ENCODE peak calls at places on chromosomes 6 and 20, in nine cellular contexts. One of them, this sample, is unnamed.

GRCh38 chr20:46820682-46821081 is 74.0 kb upstream of the EYA2 start:
- DNase-seq in T-helper 2 cell: no peak
- DNase-seq in HEK293T: no peak
- DNase-seq in stimulated activated CD8-positive, alpha-beta memory T cell treated with anti-CD3 and anti-CD28 coated beads, Interleukin-15, amount 100 ng/mL, for 1 hour: no peak
- DNase-seq in left ventricle myocardium superior: no peak
- DNase-seq in stimulated activated CD4-positive, alpha-beta T cell treated with anti-CD3 and anti-CD28 coated beads, Interleukin-1b, Interleukin-23, amount 100 ng/mL, for 4 hours: no peak
- DNase-seq in hepatocyte: no peak
- DNase-seq in MCF 10A: no peak
- DNase-seq in activated T-helper 1 cell treated with Interleukin-2 at 50 U/mL for 16 hours: no peak
- DNase-seq in this sample: no peak

GRCh38 chr6:44172759-44173500 is 14.3 kb downstream of the CAPN11 start:
- DNase-seq in activated T-helper 1 cell treated with Interleukin-2 at 50 U/mL for 16 hours: peak
- DNase-seq in stimulated activated CD4-positive, alpha-beta T cell treated with anti-CD3 and anti-CD28 coated beads, Interleukin-1b, Interleukin-23, amount 100 ng/mL, for 4 hours: peak
- DNase-seq in HEK293T: peak
- DNase-seq in MCF 10A: peak
- DNase-seq in stimulated activated CD8-positive, alpha-beta memory T cell treated with anti-CD3 and anti-CD28 coated beads, Interleukin-15, amount 100 ng/mL, for 1 hour: peak
- DNase-seq in T-helper 2 cell: peak
- DNase-seq in hepatocyte: peak
- DNase-seq in left ventricle myocardium superior: peak
- DNase-seq in this sample: peak

GRCh38 chr6:138404666-138405337 is 779 bp downstream of the HEBP2 start:
- DNase-seq in stimulated activated CD8-positive, alpha-beta memory T cell treated with anti-CD3 and anti-CD28 coated beads, Interleukin-15, amount 100 ng/mL, for 1 hour: no peak
- DNase-seq in activated T-helper 1 cell treated with Interleukin-2 at 50 U/mL for 16 hours: no peak
- DNase-seq in stimulated activated CD4-positive, alpha-beta T cell treated with anti-CD3 and anti-CD28 coated beads, Interleukin-1b, Interleukin-23, amount 100 ng/mL, for 4 hours: no peak
- DNase-seq in HEK293T: no peak
- DNase-seq in T-helper 2 cell: no peak
- DNase-seq in left ventricle myocardium superior: peak
- DNase-seq in MCF 10A: peak
- DNase-seq in hepatocyte: peak
- DNase-seq in this sample: peak

GRCh38 chr20:38973107-38973506 is 11.0 kb downstream of the DHX35 start:
- DNase-seq in hepatocyte: no peak
- DNase-seq in activated T-helper 1 cell treated with Interleukin-2 at 50 U/mL for 16 hours: no peak
- DNase-seq in left ventricle myocardium superior: no peak
- DNase-seq in T-helper 2 cell: no peak
- DNase-seq in stimulated activated CD8-positive, alpha-beta memory T cell treated with anti-CD3 and anti-CD28 coated beads, Interleukin-15, amount 100 ng/mL, for 1 hour: no peak
- DNase-seq in stimulated activated CD4-positive, alpha-beta T cell treated with anti-CD3 and anti-CD28 coated beads, Interleukin-1b, Interleukin-23, amount 100 ng/mL, for 4 hours: no peak
- DNase-seq in MCF 10A: no peak
- DNase-seq in HEK293T: no peak
- DNase-seq in this sample: no peak

GRCh38 chr6:150979826-150980225 is 114.3 kb downstream of the MTHFD1L start:
- DNase-seq in hepatocyte: no peak
- DNase-seq in stimulated activated CD8-positive, alpha-beta memory T cell treated with anti-CD3 and anti-CD28 coated beads, Interleukin-15, amount 100 ng/mL, for 1 hour: no peak
- DNase-seq in left ventricle myocardium superior: no peak
- DNase-seq in HEK293T: no peak
- DNase-seq in MCF 10A: no peak
- DNase-seq in T-helper 2 cell: no peak
- DNase-seq in activated T-helper 1 cell treated with Interleukin-2 at 50 U/mL for 16 hours: no peak
- DNase-seq in stimulated activated CD4-positive, alpha-beta T cell treated with anti-CD3 and anti-CD28 coated beads, Interleukin-1b, Interleukin-23, amount 100 ng/mL, for 4 hours: no peak
- DNase-seq in this sample: no peak

GRCh38 chr20:62210496-62210855 is 9.6 kb downstream of the HRH3 start:
- DNase-seq in HEK293T: no peak
- DNase-seq in stimulated activated CD8-positive, alpha-beta memory T cell treated with anti-CD3 and anti-CD28 coated beads, Interleukin-15, amount 100 ng/mL, for 1 hour: no peak
- DNase-seq in stimulated activated CD4-positive, alpha-beta T cell treated with anti-CD3 and anti-CD28 coated beads, Interleukin-1b, Interleukin-23, amount 100 ng/mL, for 4 hours: no peak
- DNase-seq in hepatocyte: no peak
- DNase-seq in T-helper 2 cell: no peak
- DNase-seq in left ventricle myocardium superior: peak
- DNase-seq in activated T-helper 1 cell treated with Interleukin-2 at 50 U/mL for 16 hours: no peak
- DNase-seq in MCF 10A: no peak
- DNase-seq in this sample: no peak

GRCh38 chr6:79570802-79571367 is 33.7 kb upstream of the LCA5 start:
- DNase-seq in stimulated activated CD8-positive, alpha-beta memory T cell treated with anti-CD3 and anti-CD28 coated beads, Interleukin-15, amount 100 ng/mL, for 1 hour: no peak
- DNase-seq in T-helper 2 cell: no peak
- DNase-seq in stimulated activated CD4-positive, alpha-beta T cell treated with anti-CD3 and anti-CD28 coated beads, Interleukin-1b, Interleukin-23, amount 100 ng/mL, for 4 hours: no peak
- DNase-seq in MCF 10A: peak
- DNase-seq in activated T-helper 1 cell treated with Interleukin-2 at 50 U/mL for 16 hours: no peak
- DNase-seq in HEK293T: peak
- DNase-seq in hepatocyte: peak
- DNase-seq in left ventricle myocardium superior: no peak
- DNase-seq in this sample: no peak

GRCh38 chr20:57195759-57196100 is 70.7 kb downstream of the BMP7 start:
- DNase-seq in stimulated activated CD8-positive, alpha-beta memory T cell treated with anti-CD3 and anti-CD28 coated beads, Interleukin-15, amount 100 ng/mL, for 1 hour: no peak
- DNase-seq in stimulated activated CD4-positive, alpha-beta T cell treated with anti-CD3 and anti-CD28 coated beads, Interleukin-1b, Interleukin-23, amount 100 ng/mL, for 4 hours: no peak
- DNase-seq in left ventricle myocardium superior: no peak
- DNase-seq in T-helper 2 cell: no peak
- DNase-seq in MCF 10A: no peak
- DNase-seq in hepatocyte: no peak
- DNase-seq in activated T-helper 1 cell treated with Interleukin-2 at 50 U/mL for 16 hours: no peak
- DNase-seq in HEK293T: no peak
- DNase-seq in this sample: no peak

GRCh38 chr6:30752164-30752927 is 8.0 kb upstream of the IER3 start:
- DNase-seq in left ventricle myocardium superior: peak
- DNase-seq in hepatocyte: peak
- DNase-seq in activated T-helper 1 cell treated with Interleukin-2 at 50 U/mL for 16 hours: no peak
- DNase-seq in T-helper 2 cell: no peak
- DNase-seq in stimulated activated CD4-positive, alpha-beta T cell treated with anti-CD3 and anti-CD28 coated beads, Interleukin-1b, Interleukin-23, amount 100 ng/mL, for 4 hours: no peak
- DNase-seq in MCF 10A: peak
- DNase-seq in stimulated activated CD8-positive, alpha-beta memory T cell treated with anti-CD3 and anti-CD28 coated beads, Interleukin-15, amount 100 ng/mL, for 1 hour: no peak
- DNase-seq in HEK293T: no peak
- DNase-seq in this sample: no peak

GRCh38 chr20:38864662-38865061 is 59.2 kb downstream of the PPP1R16B start:
- DNase-seq in left ventricle myocardium superior: no peak
- DNase-seq in activated T-helper 1 cell treated with Interleukin-2 at 50 U/mL for 16 hours: no peak
- DNase-seq in hepatocyte: no peak
- DNase-seq in stimulated activated CD4-positive, alpha-beta T cell treated with anti-CD3 and anti-CD28 coated beads, Interleukin-1b, Interleukin-23, amount 100 ng/mL, for 4 hours: no peak
- DNase-seq in MCF 10A: no peak
- DNase-seq in T-helper 2 cell: no peak
- DNase-seq in stimulated activated CD8-positive, alpha-beta memory T cell treated with anti-CD3 and anti-CD28 coated beads, Interleukin-15, amount 100 ng/mL, for 1 hour: no peak
- DNase-seq in HEK293T: no peak
- DNase-seq in this sample: no peak

GRCh38 chr6:36546664-36546957 is 668 bp downstream of the STK38 start:
- DNase-seq in T-helper 2 cell: no peak
- DNase-seq in stimulated activated CD8-positive, alpha-beta memory T cell treated with anti-CD3 and anti-CD28 coated beads, Interleukin-15, amount 100 ng/mL, for 1 hour: no peak
- DNase-seq in stimulated activated CD4-positive, alpha-beta T cell treated with anti-CD3 and anti-CD28 coated beads, Interleukin-1b, Interleukin-23, amount 100 ng/mL, for 4 hours: no peak
- DNase-seq in HEK293T: no peak
- DNase-seq in hepatocyte: no peak
- DNase-seq in MCF 10A: no peak
- DNase-seq in activated T-helper 1 cell treated with Interleukin-2 at 50 U/mL for 16 hours: no peak
- DNase-seq in left ventricle myocardium superior: no peak
- DNase-seq in this sample: no peak

GRCh38 chr6:6483168-6483567 is 105.4 kb upstream of the LY86 start:
- DNase-seq in stimulated activated CD4-positive, alpha-beta T cell treated with anti-CD3 and anti-CD28 coated beads, Interleukin-1b, Interleukin-23, amount 100 ng/mL, for 4 hours: no peak
- DNase-seq in MCF 10A: no peak
- DNase-seq in left ventricle myocardium superior: no peak
- DNase-seq in HEK293T: no peak
- DNase-seq in stimulated activated CD8-positive, alpha-beta memory T cell treated with anti-CD3 and anti-CD28 coated beads, Interleukin-15, amount 100 ng/mL, for 1 hour: no peak
- DNase-seq in hepatocyte: no peak
- DNase-seq in activated T-helper 1 cell treated with Interleukin-2 at 50 U/mL for 16 hours: no peak
- DNase-seq in T-helper 2 cell: no peak
- DNase-seq in this sample: no peak

GRCh38 chr6:27112974-27113373 is 134.5 kb upstream of the PRSS16 start:
- DNase-seq in stimulated activated CD4-positive, alpha-beta T cell treated with anti-CD3 and anti-CD28 coated beads, Interleukin-1b, Interleukin-23, amount 100 ng/mL, for 4 hours: no peak
- DNase-seq in HEK293T: no peak
- DNase-seq in T-helper 2 cell: no peak
- DNase-seq in left ventricle myocardium superior: no peak
- DNase-seq in activated T-helper 1 cell treated with Interleukin-2 at 50 U/mL for 16 hours: no peak
- DNase-seq in stimulated activated CD8-positive, alpha-beta memory T cell treated with anti-CD3 and anti-CD28 coated beads, Interleukin-15, amount 100 ng/mL, for 1 hour: no peak
- DNase-seq in hepatocyte: no peak
- DNase-seq in MCF 10A: no peak
- DNase-seq in this sample: no peak

GRCh38 chr6:118400582-118400981 is 147.5 kb upstream of the PLN start:
- DNase-seq in stimulated activated CD8-positive, alpha-beta memory T cell treated with anti-CD3 and anti-CD28 coated beads, Interleukin-15, amount 100 ng/mL, for 1 hour: no peak
- DNase-seq in HEK293T: no peak
- DNase-seq in MCF 10A: peak
- DNase-seq in T-helper 2 cell: no peak
- DNase-seq in activated T-helper 1 cell treated with Interleukin-2 at 50 U/mL for 16 hours: no peak
- DNase-seq in stimulated activated CD4-positive, alpha-beta T cell treated with anti-CD3 and anti-CD28 coated beads, Interleukin-1b, Interleukin-23, amount 100 ng/mL, for 4 hours: no peak
- DNase-seq in left ventricle myocardium superior: no peak
- DNase-seq in hepatocyte: no peak
- DNase-seq in this sample: no peak

GRCh38 chr6:35089935-35090505 is 51.1 kb downstream of the TCP11 start:
- DNase-seq in stimulated activated CD8-positive, alpha-beta memory T cell treated with anti-CD3 and anti-CD28 coated beads, Interleukin-15, amount 100 ng/mL, for 1 hour: no peak
- DNase-seq in stimulated activated CD4-positive, alpha-beta T cell treated with anti-CD3 and anti-CD28 coated beads, Interleukin-1b, Interleukin-23, amount 100 ng/mL, for 4 hours: no peak
- DNase-seq in T-helper 2 cell: no peak
- DNase-seq in HEK293T: no peak
- DNase-seq in left ventricle myocardium superior: no peak
- DNase-seq in activated T-helper 1 cell treated with Interleukin-2 at 50 U/mL for 16 hours: no peak
- DNase-seq in MCF 10A: no peak
- DNase-seq in hepatocyte: peak
- DNase-seq in this sample: no peak

GRCh38 chr6:22956029-22956715 is 386.8 kb downstream of the HDGFL1 start:
- DNase-seq in stimulated activated CD4-positive, alpha-beta T cell treated with anti-CD3 and anti-CD28 coated beads, Interleukin-1b, Interleukin-23, amount 100 ng/mL, for 4 hours: no peak
- DNase-seq in activated T-helper 1 cell treated with Interleukin-2 at 50 U/mL for 16 hours: no peak
- DNase-seq in left ventricle myocardium superior: no peak
- DNase-seq in MCF 10A: no peak
- DNase-seq in HEK293T: peak
- DNase-seq in T-helper 2 cell: no peak
- DNase-seq in hepatocyte: peak
- DNase-seq in stimulated activated CD8-positive, alpha-beta memory T cell treated with anti-CD3 and anti-CD28 coated beads, Interleukin-15, amount 100 ng/mL, for 1 hour: no peak
- DNase-seq in this sample: no peak

GRCh38 chr20:49115565-49115964 is 69.5 kb downstream of the CSE1L start:
- DNase-seq in T-helper 2 cell: no peak
- DNase-seq in HEK293T: no peak
- DNase-seq in stimulated activated CD8-positive, alpha-beta memory T cell treated with anti-CD3 and anti-CD28 coated beads, Interleukin-15, amount 100 ng/mL, for 1 hour: no peak
- DNase-seq in hepatocyte: no peak
- DNase-seq in MCF 10A: no peak
- DNase-seq in left ventricle myocardium superior: no peak
- DNase-seq in stimulated activated CD4-positive, alpha-beta T cell treated with anti-CD3 and anti-CD28 coated beads, Interleukin-1b, Interleukin-23, amount 100 ng/mL, for 4 hours: no peak
- DNase-seq in activated T-helper 1 cell treated with Interleukin-2 at 50 U/mL for 16 hours: no peak
- DNase-seq in this sample: no peak

GRCh38 chr20:54681869-54682268 is 206.5 kb downstream of the DOK5 start:
- DNase-seq in stimulated activated CD4-positive, alpha-beta T cell treated with anti-CD3 and anti-CD28 coated beads, Interleukin-1b, Interleukin-23, amount 100 ng/mL, for 4 hours: no peak
- DNase-seq in T-helper 2 cell: no peak
- DNase-seq in MCF 10A: no peak
- DNase-seq in activated T-helper 1 cell treated with Interleukin-2 at 50 U/mL for 16 hours: no peak
- DNase-seq in stimulated activated CD8-positive, alpha-beta memory T cell treated with anti-CD3 and anti-CD28 coated beads, Interleukin-15, amount 100 ng/mL, for 1 hour: no peak
- DNase-seq in hepatocyte: no peak
- DNase-seq in left ventricle myocardium superior: no peak
- DNase-seq in HEK293T: no peak
- DNase-seq in this sample: no peak

GRCh38 chr6:167811689-167812487 is 14.8 kb upstream of the AFDN start:
- DNase-seq in hepatocyte: no peak
- DNase-seq in MCF 10A: no peak
- DNase-seq in left ventricle myocardium superior: no peak
- DNase-seq in stimulated activated CD4-positive, alpha-beta T cell treated with anti-CD3 and anti-CD28 coated beads, Interleukin-1b, Interleukin-23, amount 100 ng/mL, for 4 hours: no peak
- DNase-seq in activated T-helper 1 cell treated with Interleukin-2 at 50 U/mL for 16 hours: no peak
- DNase-seq in stimulated activated CD8-positive, alpha-beta memory T cell treated with anti-CD3 and anti-CD28 coated beads, Interleukin-15, amount 100 ng/mL, for 1 hour: no peak
- DNase-seq in T-helper 2 cell: no peak
- DNase-seq in HEK293T: no peak
- DNase-seq in this sample: no peak

GRCh38 chr6:134436950-134437349 is 119.0 kb upstream of the SGK1 start:
- DNase-seq in hepatocyte: no peak
- DNase-seq in HEK293T: no peak
- DNase-seq in stimulated activated CD4-positive, alpha-beta T cell treated with anti-CD3 and anti-CD28 coated beads, Interleukin-1b, Interleukin-23, amount 100 ng/mL, for 4 hours: no peak
- DNase-seq in activated T-helper 1 cell treated with Interleukin-2 at 50 U/mL for 16 hours: no peak
- DNase-seq in MCF 10A: no peak
- DNase-seq in left ventricle myocardium superior: no peak
- DNase-seq in stimulated activated CD8-positive, alpha-beta memory T cell treated with anti-CD3 and anti-CD28 coated beads, Interleukin-15, amount 100 ng/mL, for 1 hour: no peak
- DNase-seq in T-helper 2 cell: no peak
- DNase-seq in this sample: no peak

GRCh38 chr6:15893556-15894253 is 230.9 kb upstream of the DTNBP1 start:
- DNase-seq in left ventricle myocardium superior: no peak
- DNase-seq in hepatocyte: peak
- DNase-seq in T-helper 2 cell: no peak
- DNase-seq in HEK293T: peak
- DNase-seq in stimulated activated CD8-positive, alpha-beta memory T cell treated with anti-CD3 and anti-CD28 coated beads, Interleukin-15, amount 100 ng/mL, for 1 hour: no peak
- DNase-seq in stimulated activated CD4-positive, alpha-beta T cell treated with anti-CD3 and anti-CD28 coated beads, Interleukin-1b, Interleukin-23, amount 100 ng/mL, for 4 hours: no peak
- DNase-seq in MCF 10A: peak
- DNase-seq in activated T-helper 1 cell treated with Interleukin-2 at 50 U/mL for 16 hours: no peak
- DNase-seq in this sample: no peak

GRCh38 chr20:33653218-33653899 is 8.8 kb upstream of the C20orf144 start:
- DNase-seq in T-helper 2 cell: no peak
- DNase-seq in stimulated activated CD8-positive, alpha-beta memory T cell treated with anti-CD3 and anti-CD28 coated beads, Interleukin-15, amount 100 ng/mL, for 1 hour: no peak
- DNase-seq in hepatocyte: peak
- DNase-seq in stimulated activated CD4-positive, alpha-beta T cell treated with anti-CD3 and anti-CD28 coated beads, Interleukin-1b, Interleukin-23, amount 100 ng/mL, for 4 hours: no peak
- DNase-seq in left ventricle myocardium superior: peak
- DNase-seq in MCF 10A: peak
- DNase-seq in HEK293T: peak
- DNase-seq in activated T-helper 1 cell treated with Interleukin-2 at 50 U/mL for 16 hours: no peak
- DNase-seq in this sample: no peak

GRCh38 chr6:4449409-4449808 is 314.0 kb upstream of the ECI2 start:
- DNase-seq in stimulated activated CD8-positive, alpha-beta memory T cell treated with anti-CD3 and anti-CD28 coated beads, Interleukin-15, amount 100 ng/mL, for 1 hour: no peak
- DNase-seq in stimulated activated CD4-positive, alpha-beta T cell treated with anti-CD3 and anti-CD28 coated beads, Interleukin-1b, Interleukin-23, amount 100 ng/mL, for 4 hours: no peak
- DNase-seq in left ventricle myocardium superior: no peak
- DNase-seq in hepatocyte: no peak
- DNase-seq in activated T-helper 1 cell treated with Interleukin-2 at 50 U/mL for 16 hours: no peak
- DNase-seq in T-helper 2 cell: no peak
- DNase-seq in HEK293T: no peak
- DNase-seq in MCF 10A: no peak
- DNase-seq in this sample: no peak

GRCh38 chr20:38995536-38996044 is 33.4 kb downstream of the DHX35 start:
- DNase-seq in HEK293T: no peak
- DNase-seq in stimulated activated CD4-positive, alpha-beta T cell treated with anti-CD3 and anti-CD28 coated beads, Interleukin-1b, Interleukin-23, amount 100 ng/mL, for 4 hours: no peak
- DNase-seq in T-helper 2 cell: no peak
- DNase-seq in MCF 10A: no peak
- DNase-seq in stimulated activated CD8-positive, alpha-beta memory T cell treated with anti-CD3 and anti-CD28 coated beads, Interleukin-15, amount 100 ng/mL, for 1 hour: no peak
- DNase-seq in hepatocyte: no peak
- DNase-seq in left ventricle myocardium superior: no peak
- DNase-seq in activated T-helper 1 cell treated with Interleukin-2 at 50 U/mL for 16 hours: no peak
- DNase-seq in this sample: no peak

GRCh38 chr20:63705232-63706026 is 2.3 kb downstream of the ARFRP1 start:
- DNase-seq in left ventricle myocardium superior: peak
- DNase-seq in T-helper 2 cell: no peak
- DNase-seq in HEK293T: peak
- DNase-seq in MCF 10A: no peak
- DNase-seq in stimulated activated CD8-positive, alpha-beta memory T cell treated with anti-CD3 and anti-CD28 coated beads, Interleukin-15, amount 100 ng/mL, for 1 hour: no peak
- DNase-seq in hepatocyte: no peak
- DNase-seq in activated T-helper 1 cell treated with Interleukin-2 at 50 U/mL for 16 hours: no peak
- DNase-seq in stimulated activated CD4-positive, alpha-beta T cell treated with anti-CD3 and anti-CD28 coated beads, Interleukin-1b, Interleukin-23, amount 100 ng/mL, for 4 hours: no peak
- DNase-seq in this sample: no peak

GRCh38 chr6:42428326-42429041 is 23.2 kb downstream of the TRERF1 start:
- DNase-seq in stimulated activated CD4-positive, alpha-beta T cell treated with anti-CD3 and anti-CD28 coated beads, Interleukin-1b, Interleukin-23, amount 100 ng/mL, for 4 hours: peak
- DNase-seq in activated T-helper 1 cell treated with Interleukin-2 at 50 U/mL for 16 hours: no peak
- DNase-seq in HEK293T: no peak
- DNase-seq in left ventricle myocardium superior: peak
- DNase-seq in T-helper 2 cell: peak
- DNase-seq in MCF 10A: no peak
- DNase-seq in stimulated activated CD8-positive, alpha-beta memory T cell treated with anti-CD3 and anti-CD28 coated beads, Interleukin-15, amount 100 ng/mL, for 1 hour: no peak
- DNase-seq in hepatocyte: no peak
- DNase-seq in this sample: peak

GRCh38 chr6:26305097-26305841 is 59.7 kb upstream of the BTN3A2 start:
- DNase-seq in stimulated activated CD4-positive, alpha-beta T cell treated with anti-CD3 and anti-CD28 coated beads, Interleukin-1b, Interleukin-23, amount 100 ng/mL, for 4 hours: peak
- DNase-seq in left ventricle myocardium superior: peak
- DNase-seq in T-helper 2 cell: peak
- DNase-seq in hepatocyte: peak
- DNase-seq in HEK293T: peak
- DNase-seq in activated T-helper 1 cell treated with Interleukin-2 at 50 U/mL for 16 hours: no peak
- DNase-seq in MCF 10A: peak
- DNase-seq in stimulated activated CD8-positive, alpha-beta memory T cell treated with anti-CD3 and anti-CD28 coated beads, Interleukin-15, amount 100 ng/mL, for 1 hour: peak
- DNase-seq in this sample: no peak

GRCh38 chr20:46199198-46199597 is 81.1 kb downstream of the CD40 start:
- DNase-seq in left ventricle myocardium superior: no peak
- DNase-seq in MCF 10A: no peak
- DNase-seq in T-helper 2 cell: no peak
- DNase-seq in HEK293T: no peak
- DNase-seq in stimulated activated CD4-positive, alpha-beta T cell treated with anti-CD3 and anti-CD28 coated beads, Interleukin-1b, Interleukin-23, amount 100 ng/mL, for 4 hours: no peak
- DNase-seq in activated T-helper 1 cell treated with Interleukin-2 at 50 U/mL for 16 hours: no peak
- DNase-seq in hepatocyte: no peak
- DNase-seq in stimulated activated CD8-positive, alpha-beta memory T cell treated with anti-CD3 and anti-CD28 coated beads, Interleukin-15, amount 100 ng/mL, for 1 hour: no peak
- DNase-seq in this sample: no peak

GRCh38 chr6:10407674-10408054 is 7.2 kb downstream of the TFAP2A start:
- DNase-seq in hepatocyte: no peak
- DNase-seq in HEK293T: no peak
- DNase-seq in activated T-helper 1 cell treated with Interleukin-2 at 50 U/mL for 16 hours: no peak
- DNase-seq in left ventricle myocardium superior: no peak
- DNase-seq in T-helper 2 cell: no peak
- DNase-seq in stimulated activated CD8-positive, alpha-beta memory T cell treated with anti-CD3 and anti-CD28 coated beads, Interleukin-15, amount 100 ng/mL, for 1 hour: no peak
- DNase-seq in MCF 10A: peak
- DNase-seq in stimulated activated CD4-positive, alpha-beta T cell treated with anti-CD3 and anti-CD28 coated beads, Interleukin-1b, Interleukin-23, amount 100 ng/mL, for 4 hours: no peak
- DNase-seq in this sample: no peak

GRCh38 chr6:36920546-36920945 is 34.0 kb upstream of the PI16 start:
- DNase-seq in HEK293T: no peak
- DNase-seq in stimulated activated CD4-positive, alpha-beta T cell treated with anti-CD3 and anti-CD28 coated beads, Interleukin-1b, Interleukin-23, amount 100 ng/mL, for 4 hours: no peak
- DNase-seq in left ventricle myocardium superior: no peak
- DNase-seq in hepatocyte: no peak
- DNase-seq in MCF 10A: no peak
- DNase-seq in T-helper 2 cell: no peak
- DNase-seq in stimulated activated CD8-positive, alpha-beta memory T cell treated with anti-CD3 and anti-CD28 coated beads, Interleukin-15, amount 100 ng/mL, for 1 hour: no peak
- DNase-seq in activated T-helper 1 cell treated with Interleukin-2 at 50 U/mL for 16 hours: no peak
- DNase-seq in this sample: no peak

GRCh38 chr6:132202569-132202968 is 198.7 kb downstream of the MOXD1 start:
- DNase-seq in HEK293T: no peak
- DNase-seq in stimulated activated CD4-positive, alpha-beta T cell treated with anti-CD3 and anti-CD28 coated beads, Interleukin-1b, Interleukin-23, amount 100 ng/mL, for 4 hours: no peak
- DNase-seq in hepatocyte: peak
- DNase-seq in left ventricle myocardium superior: no peak
- DNase-seq in MCF 10A: no peak
- DNase-seq in stimulated activated CD8-positive, alpha-beta memory T cell treated with anti-CD3 and anti-CD28 coated beads, Interleukin-15, amount 100 ng/mL, for 1 hour: no peak
- DNase-seq in activated T-helper 1 cell treated with Interleukin-2 at 50 U/mL for 16 hours: no peak
- DNase-seq in T-helper 2 cell: no peak
- DNase-seq in this sample: no peak

This sample was measured in effector CD4-positive, alpha-beta T cell.